ENCODE peak calls at places on chromosomes 2 and 18, in four cellular contexts. One of them, this sample, is unnamed.

GRCh38 chr2:20282916-20283592 is 58.1 kb upstream of the SDC1 start:
- DNase-seq in uterus: peak; percentile 65
- DNase-seq in endothelial cell of umbilical vein: peak; percentile 41
- DNase-seq in body of pancreas: peak; percentile 74
- DNase-seq in this sample: no peak

GRCh38 chr2:133576714-133577113 is 8.5 kb upstream of the NCKAP5 start:
- DNase-seq in uterus: no peak
- DNase-seq in endothelial cell of umbilical vein: no peak
- DNase-seq in body of pancreas: no peak
- DNase-seq in this sample: no peak

GRCh38 chr18:26729439-26729838 is 136.1 kb downstream of the AQP4 start:
- DNase-seq in uterus: no peak
- DNase-seq in endothelial cell of umbilical vein: no peak
- DNase-seq in body of pancreas: no peak
- DNase-seq in this sample: no peak

GRCh38 chr18:51070545-51070944 is 40.5 kb downstream of the SMAD4 start:
- DNase-seq in uterus: no peak
- DNase-seq in endothelial cell of umbilical vein: no peak
- DNase-seq in body of pancreas: no peak
- DNase-seq in this sample: no peak

GRCh38 chr2:38583524-38583923 is 19.2 kb downstream of the HNRNPLL start:
- DNase-seq in uterus: no peak
- DNase-seq in endothelial cell of umbilical vein: no peak
- DNase-seq in body of pancreas: no peak
- DNase-seq in this sample: no peak

GRCh38 chr2:138622606-138623005 is 121.0 kb downstream of the SPOPL start:
- DNase-seq in uterus: no peak
- DNase-seq in endothelial cell of umbilical vein: no peak
- DNase-seq in body of pancreas: no peak
- DNase-seq in this sample: peak; percentile 34

GRCh38 chr2:72893594-72894319 is 6.5 kb downstream of the SPR start:
- DNase-seq in uterus: peak; percentile 28
- DNase-seq in endothelial cell of umbilical vein: peak; percentile 72
- DNase-seq in body of pancreas: peak; percentile 46
- DNase-seq in this sample: no peak

GRCh38 chr2:208245746-208246145 is 9.1 kb downstream of the IDH1 start:
- DNase-seq in uterus: no peak
- DNase-seq in endothelial cell of umbilical vein: no peak
- DNase-seq in body of pancreas: no peak
- DNase-seq in this sample: no peak

GRCh38 chr2:212863185-212863588 is 288.2 kb downstream of the IKZF2 start:
- DNase-seq in uterus: no peak
- DNase-seq in endothelial cell of umbilical vein: peak; percentile 29
- DNase-seq in body of pancreas: no peak
- DNase-seq in this sample: no peak

GRCh38 chr2:150824118-150824517 is 336.7 kb upstream of the RND3 start:
- DNase-seq in uterus: no peak
- DNase-seq in endothelial cell of umbilical vein: no peak
- DNase-seq in body of pancreas: no peak
- DNase-seq in this sample: no peak

GRCh38 chr2:97657986-97658690 is 5.7 kb downstream of the ACTR1B start:
- DNase-seq in uterus: no peak
- DNase-seq in endothelial cell of umbilical vein: no peak
- DNase-seq in body of pancreas: no peak
- DNase-seq in this sample: no peak

GRCh38 chr18:32289480-32290075 is 99.7 kb downstream of the MEP1B start:
- DNase-seq in uterus: no peak
- DNase-seq in endothelial cell of umbilical vein: peak; percentile 77
- DNase-seq in body of pancreas: peak; percentile 60
- DNase-seq in this sample: no peak

GRCh38 chr2:144516981-144517824 is 2.7 kb downstream of the ZEB2 start:
- DNase-seq in uterus: peak; percentile 53
- DNase-seq in endothelial cell of umbilical vein: peak; percentile 83
- DNase-seq in body of pancreas: peak; percentile 17
- DNase-seq in this sample: no peak

GRCh38 chr2:45483997-45484396 is 127.1 kb downstream of the SRBD1 start:
- DNase-seq in uterus: no peak
- DNase-seq in endothelial cell of umbilical vein: no peak
- DNase-seq in body of pancreas: no peak
- DNase-seq in this sample: no peak

GRCh38 chr2:172106128-172106961 is 3.6 kb upstream of the DLX2 start:
- DNase-seq in uterus: no peak
- DNase-seq in endothelial cell of umbilical vein: peak; percentile 49
- DNase-seq in body of pancreas: no peak
- DNase-seq in this sample: no peak

GRCh38 chr2:165762723-165763122 is 31.3 kb downstream of the GALNT3 start:
- DNase-seq in uterus: no peak
- DNase-seq in endothelial cell of umbilical vein: no peak
- DNase-seq in body of pancreas: no peak
- DNase-seq in this sample: no peak

GRCh38 chr2:96207778-96208143 is 866 bp downstream of the STARD7 start:
- DNase-seq in uterus: no peak
- DNase-seq in endothelial cell of umbilical vein: peak; percentile 43
- DNase-seq in body of pancreas: no peak
- DNase-seq in this sample: no peak

GRCh38 chr2:96209011-96209728 is 543 bp upstream of the STARD7 start:
- DNase-seq in uterus: no peak
- DNase-seq in endothelial cell of umbilical vein: no peak
- DNase-seq in body of pancreas: no peak
- DNase-seq in this sample: no peak

GRCh38 chr2:96209729-96210085 is 1.1 kb upstream of the STARD7 start:
- DNase-seq in uterus: no peak
- DNase-seq in endothelial cell of umbilical vein: no peak
- DNase-seq in body of pancreas: no peak
- DNase-seq in this sample: no peak

GRCh38 chr2:96207073-96207777 is 1.4 kb downstream of the STARD7 start:
- DNase-seq in uterus: no peak
- DNase-seq in endothelial cell of umbilical vein: no peak
- DNase-seq in body of pancreas: no peak
- DNase-seq in this sample: no peak

DNA sequence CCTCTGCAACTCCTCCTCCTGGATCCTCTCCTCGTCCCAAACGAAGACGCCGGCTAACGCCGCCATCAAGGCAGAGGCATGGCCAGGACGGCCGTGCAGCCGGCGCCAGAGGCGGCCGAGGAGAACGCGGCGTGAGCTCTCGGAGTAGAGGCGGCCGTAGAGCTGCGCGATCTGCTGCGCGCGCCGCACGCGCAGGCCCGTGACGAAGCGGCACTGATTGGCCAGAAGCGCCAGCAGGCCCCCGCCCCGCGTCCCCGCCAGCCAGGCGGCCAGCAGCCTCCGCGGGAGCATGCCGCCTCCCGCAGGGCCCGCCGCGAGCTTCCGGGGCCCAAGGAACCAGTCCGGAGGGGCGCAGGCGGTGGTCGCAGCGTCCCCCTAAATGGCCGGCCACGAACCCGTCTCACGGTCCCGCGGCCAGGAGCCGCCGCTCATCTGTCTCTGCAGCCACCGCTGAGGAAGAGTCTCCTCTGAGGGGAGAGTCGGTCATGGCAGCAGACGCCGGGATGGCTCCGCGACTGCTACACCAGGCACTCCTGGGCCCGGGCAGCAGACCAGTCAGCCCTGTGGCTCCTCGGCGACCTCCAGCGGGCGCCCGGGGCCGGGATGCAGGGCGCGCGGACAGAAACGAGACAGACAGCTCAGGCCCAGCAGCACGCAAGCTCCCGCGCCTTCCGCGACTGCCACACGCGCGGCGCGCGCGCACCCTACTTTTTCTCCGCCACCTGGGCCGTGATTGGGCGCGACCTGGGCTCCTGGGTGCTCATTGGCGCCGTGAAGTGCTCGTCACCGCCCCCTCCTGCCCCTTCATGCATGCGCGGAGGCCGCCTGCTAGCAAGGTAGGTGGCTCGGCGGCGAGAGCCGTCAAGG is at the start of gene STARD7:
- DNase-seq in uterus: peak; percentile 98
- DNase-seq in endothelial cell of umbilical vein: peak; percentile 97
- DNase-seq in body of pancreas: peak; percentile 99
- DNase-seq in this sample: peak; percentile 100
- TF ChIP-seq POLR2A in uterus: peak; percentile 91
- TF ChIP-seq POLR2A in endothelial cell of umbilical vein: peak; percentile 89
- TF ChIP-seq POLR2A in body of pancreas: peak; percentile 93
- TF ChIP-seq POLR2A in this sample: peak; percentile 89

GRCh38 chr2:146414456-146414855 is 1430.4 kb upstream of the ACVR2A start:
- DNase-seq in uterus: no peak
- DNase-seq in endothelial cell of umbilical vein: no peak
- DNase-seq in body of pancreas: no peak
- DNase-seq in this sample: no peak

GRCh38 chr2:146417942-146418341 is 1426.9 kb upstream of the ACVR2A start:
- DNase-seq in uterus: no peak
- DNase-seq in endothelial cell of umbilical vein: no peak
- DNase-seq in body of pancreas: no peak
- DNase-seq in this sample: no peak

GRCh38 chr2:146415291-146415690 is 1429.5 kb upstream of the ACVR2A start:
- DNase-seq in uterus: no peak
- DNase-seq in endothelial cell of umbilical vein: no peak
- DNase-seq in body of pancreas: no peak
- DNase-seq in this sample: no peak

GRCh38 chr2:146413086-146413610 is 1431.7 kb upstream of the ACVR2A start:
- DNase-seq in uterus: no peak
- DNase-seq in endothelial cell of umbilical vein: no peak
- DNase-seq in body of pancreas: no peak
- DNase-seq in this sample: no peak

GRCh38 chr2:146412625-146413024 is 1432.2 kb upstream of the ACVR2A start:
- DNase-seq in uterus: no peak
- DNase-seq in endothelial cell of umbilical vein: no peak
- DNase-seq in body of pancreas: no peak
- DNase-seq in this sample: no peak
- TF ChIP-seq CTCF in uterus: no peak
- TF ChIP-seq CTCF in endothelial cell of umbilical vein: no peak
- TF ChIP-seq CTCF in body of pancreas: no peak
- TF ChIP-seq CTCF in this sample: no peak

DNA sequence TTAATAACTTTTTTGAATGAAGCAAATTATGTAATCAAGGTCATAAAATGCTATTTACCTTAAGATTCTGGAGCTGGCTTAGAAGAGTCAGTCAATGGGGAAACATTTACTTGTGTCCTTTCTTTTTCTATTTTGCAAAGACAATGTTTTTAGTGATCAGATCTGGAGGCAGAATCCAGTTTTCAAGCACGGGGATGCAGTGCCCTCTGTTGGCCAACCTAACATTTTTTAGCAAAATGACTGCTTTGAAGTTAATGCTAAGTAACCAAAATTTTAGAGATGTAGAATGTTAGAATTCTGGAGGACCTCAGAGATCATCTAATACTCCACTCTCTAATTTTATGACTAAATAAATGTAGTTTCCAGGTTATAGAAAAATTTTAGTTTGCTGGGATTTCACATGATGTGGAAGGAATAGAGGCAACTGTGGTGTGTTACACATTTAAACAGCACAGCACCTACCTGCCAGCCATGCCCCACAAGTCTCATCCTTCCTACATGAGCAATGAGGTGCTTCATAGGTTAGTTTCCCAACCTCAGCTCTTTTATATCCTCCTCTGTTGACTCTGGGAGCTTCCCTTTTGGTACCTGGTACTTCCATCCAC is 23.6 kb upstream of the SLC9A4 start:
- DNase-seq in uterus: peak; percentile 27
- DNase-seq in endothelial cell of umbilical vein: peak; percentile 67
- DNase-seq in body of pancreas: peak; percentile 27
- DNase-seq in this sample: peak; percentile 83
- TF ChIP-seq POLR2A in uterus: no peak
- TF ChIP-seq POLR2A in endothelial cell of umbilical vein: no peak
- TF ChIP-seq POLR2A in body of pancreas: no peak
- TF ChIP-seq POLR2A in this sample: no peak

GRCh38 chr2:227545990-227546389 is 52.7 kb upstream of the SCYGR2 start:
- DNase-seq in uterus: no peak
- DNase-seq in endothelial cell of umbilical vein: no peak
- DNase-seq in body of pancreas: no peak
- DNase-seq in this sample: no peak
- TF ChIP-seq CTCF in uterus: no peak
- TF ChIP-seq CTCF in endothelial cell of umbilical vein: peak; percentile 19
- TF ChIP-seq CTCF in body of pancreas: no peak
- TF ChIP-seq CTCF in this sample: no peak

GRCh38 chr2:241112046-241112445 is 10.0 kb upstream of the MTERF4 start:
- DNase-seq in uterus: no peak
- DNase-seq in endothelial cell of umbilical vein: no peak
- DNase-seq in body of pancreas: no peak
- DNase-seq in this sample: no peak
- TF ChIP-seq POLR2A in uterus: no peak
- TF ChIP-seq POLR2A in endothelial cell of umbilical vein: no peak
- TF ChIP-seq POLR2A in body of pancreas: no peak
- TF ChIP-seq POLR2A in this sample: no peak

DNA sequence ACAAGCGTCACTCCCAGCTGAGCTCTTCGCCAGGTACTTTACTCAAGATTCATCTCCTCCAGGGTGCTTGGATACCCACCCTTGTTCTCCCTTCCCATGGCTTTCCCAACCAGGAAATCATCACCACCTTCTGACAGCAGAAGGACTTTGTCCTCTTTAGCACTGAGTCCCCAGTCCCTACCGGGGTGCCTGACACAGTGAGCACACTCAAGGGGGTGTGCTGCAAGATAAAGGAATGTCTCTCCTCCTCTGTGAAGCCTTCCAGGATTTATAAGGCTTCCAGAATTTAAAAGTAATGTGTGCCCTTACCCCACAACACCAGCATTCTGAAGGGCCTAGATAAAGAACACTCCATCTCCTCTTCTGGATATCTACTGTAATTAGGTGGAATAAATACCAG is 39.6 kb downstream of the ACVR1 start:
- DNase-seq in uterus: no peak
- DNase-seq in endothelial cell of umbilical vein: no peak
- DNase-seq in body of pancreas: no peak
- DNase-seq in this sample: peak; percentile 37
- TF ChIP-seq CTCF in uterus: no peak
- TF ChIP-seq CTCF in endothelial cell of umbilical vein: no peak
- TF ChIP-seq CTCF in body of pancreas: no peak
- TF ChIP-seq CTCF in this sample: no peak

This sample was measured in esophagus muscularis mucosa.